ENCODE peak calls at places on chromosomes 2 and 18, in five cellular contexts. E is fibroblast of the aortic adventitia, B is prostate gland, V is ovary, Y is neuronal stem cell. F is an unnamed sample.

GRCh38 chr2:147860009-147860408 is 15.2 kb downstream of the ACVR2A start:
- DNase-seq in V (no peak), E (no peak), Y (no peak), B (no peak), F (no peak)

GRCh38 chr2:195759877-195760276 is 102.9 kb downstream of the SLC39A10 start:
- DNase-seq in Y (no peak), V (no peak), B (no peak), E (no peak), F (no peak)

GRCh38 chr18:13638684-13639083 is 87.7 kb downstream of the FAM210A start:
- DNase-seq in Y (no peak), B (no peak), E (no peak), V (no peak), F (no peak)

GRCh38 chr2:240624950-240625621 is at the start of gene GPR35:
- DNase-seq in B (no peak), E (peak), Y (no peak), V (peak), F (no peak)

GRCh38 chr2:182941121-182941713 is 74.8 kb upstream of the FRZB start:
- DNase-seq in E (no peak), Y (no peak), B (no peak), V (no peak), F (no peak)

GRCh38 chr2:74502720-74503505 is 3.5 kb upstream of the LBX2 start:
- DNase-seq in E (peak), Y (no peak), B (no peak), V (no peak), F (no peak)

GRCh38 chr2:72627059-72627458 is 198.8 kb downstream of the EXOC6B start:
- DNase-seq in Y (no peak), B (no peak), V (no peak), E (no peak), F (no peak)

GRCh38 chr2:152566728-152567069 is 150.6 kb downstream of the PRPF40A start:
- DNase-seq in V (no peak), Y (no peak), B (no peak), E (no peak), F (no peak)

GRCh38 chr2:52828112-52828511 is 939.5 kb upstream of the CHAC2 start:
- DNase-seq in E (no peak), Y (no peak), B (no peak), V (no peak), F (no peak)

DNA sequence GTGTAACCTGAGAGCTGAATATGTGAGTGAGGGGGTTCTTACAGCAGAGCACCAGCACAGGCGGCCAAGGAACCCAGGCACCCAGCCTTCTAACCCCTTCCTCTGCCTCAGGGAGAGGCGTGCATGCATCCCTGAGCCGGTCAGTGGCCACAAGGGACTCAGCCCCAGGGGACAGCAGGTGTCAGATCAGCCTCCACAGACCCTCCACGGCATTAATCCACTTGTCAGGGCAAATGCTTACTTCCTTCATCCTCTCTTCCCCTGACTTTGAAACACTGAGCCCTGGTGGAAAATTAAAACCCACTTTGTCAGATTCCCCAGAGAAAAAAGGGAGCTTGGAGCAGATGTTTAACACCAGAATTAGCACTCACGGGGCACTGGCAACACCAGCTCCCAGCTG is 60.5 kb upstream of the SMAD2 start:
- DNase-seq in B (no peak), V (no peak), Y (no peak), E (no peak), F (no peak)
- H3K4me3 ChIP-seq in B (no peak), V (no peak), Y (no peak), E (no peak), F (no peak)

GRCh38 chr2:49153231-49153630 is 1.1 kb downstream of the FSHR start:
- DNase-seq in E (no peak), V (no peak), B (no peak), Y (no peak), F (no peak)
- H3K4me3 ChIP-seq in E (no peak), V (no peak), B (no peak), Y (no peak), F (no peak)

GRCh38 chr2:239267411-239267941 is 133.3 kb downstream of the HDAC4 start:
- DNase-seq in Y (no peak), E (peak), V (peak), B (peak), F (peak)
- H3K4me3 ChIP-seq in Y (no peak), E (no peak), V (no peak), B (no peak), F (no peak)

DNA sequence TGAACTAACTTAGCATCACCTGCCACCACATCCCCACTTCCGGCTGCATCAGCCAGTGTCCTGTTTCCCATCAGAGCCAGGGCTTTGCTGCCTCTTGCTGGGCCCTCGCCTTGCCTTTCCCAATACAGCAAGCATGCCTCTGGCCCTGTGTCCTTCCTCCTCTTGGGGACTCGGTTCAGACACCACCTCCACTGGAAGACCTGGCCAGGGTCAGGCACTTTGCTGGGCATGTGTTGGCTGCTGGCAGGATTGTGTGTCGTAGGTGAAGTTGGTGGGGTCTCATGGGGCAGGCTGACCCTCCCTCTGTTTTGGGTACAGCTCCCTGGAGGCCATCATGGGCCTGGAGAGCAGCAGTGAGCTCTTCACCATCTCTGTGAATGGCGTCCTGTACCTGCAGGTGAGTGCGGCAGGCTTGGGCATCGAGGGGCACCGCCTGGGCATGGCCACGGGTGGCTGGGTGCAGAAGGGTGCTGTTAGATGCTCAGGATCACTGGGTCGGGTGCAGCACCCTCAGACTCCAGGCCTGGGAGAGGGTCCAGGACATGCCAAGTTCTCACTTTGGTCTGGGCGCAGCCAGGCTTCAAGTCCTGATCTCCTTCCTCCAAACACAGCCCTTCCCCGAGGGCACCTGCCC is 6.6 kb downstream of the ERFE start:
- DNase-seq in Y (no peak), V (no peak), E (no peak), B (no peak), F (no peak)
- H3K4me3 ChIP-seq in Y (no peak), V (no peak), E (no peak), B (no peak), F (no peak)

GRCh38 chr2:53994735-53995538 is 24.1 kb upstream of the PSME4 start:
- DNase-seq in B (no peak), E (no peak), V (no peak), Y (no peak), F (no peak)
- H3K4me3 ChIP-seq in B (no peak), E (no peak), V (no peak), Y (no peak), F (no peak)

GRCh38 chr18:905948-906415 is 1.3 kb downstream of the ADCYAP1 start:
- DNase-seq in Y (no peak), B (no peak), E (no peak), V (no peak), F (no peak)
- H3K4me3 ChIP-seq in Y (no peak), B (no peak), E (no peak), V (no peak), F (no peak)

GRCh38 chr18:58144671-58145285 is 100.8 kb downstream of the NEDD4L start:
- DNase-seq in V (no peak), E (no peak), B (peak), Y (no peak), F (no peak)
- H3K4me3 ChIP-seq in V (no peak), E (no peak), B (no peak), Y (no peak), F (no peak)

GRCh38 chr2:63775191-63775590 is 66.5 kb upstream of the UGP2 start:
- DNase-seq in Y (no peak), V (no peak), E (no peak), B (no peak), F (no peak)
- H3K4me3 ChIP-seq in Y (no peak), V (no peak), E (no peak), B (no peak), F (no peak)

DNA sequence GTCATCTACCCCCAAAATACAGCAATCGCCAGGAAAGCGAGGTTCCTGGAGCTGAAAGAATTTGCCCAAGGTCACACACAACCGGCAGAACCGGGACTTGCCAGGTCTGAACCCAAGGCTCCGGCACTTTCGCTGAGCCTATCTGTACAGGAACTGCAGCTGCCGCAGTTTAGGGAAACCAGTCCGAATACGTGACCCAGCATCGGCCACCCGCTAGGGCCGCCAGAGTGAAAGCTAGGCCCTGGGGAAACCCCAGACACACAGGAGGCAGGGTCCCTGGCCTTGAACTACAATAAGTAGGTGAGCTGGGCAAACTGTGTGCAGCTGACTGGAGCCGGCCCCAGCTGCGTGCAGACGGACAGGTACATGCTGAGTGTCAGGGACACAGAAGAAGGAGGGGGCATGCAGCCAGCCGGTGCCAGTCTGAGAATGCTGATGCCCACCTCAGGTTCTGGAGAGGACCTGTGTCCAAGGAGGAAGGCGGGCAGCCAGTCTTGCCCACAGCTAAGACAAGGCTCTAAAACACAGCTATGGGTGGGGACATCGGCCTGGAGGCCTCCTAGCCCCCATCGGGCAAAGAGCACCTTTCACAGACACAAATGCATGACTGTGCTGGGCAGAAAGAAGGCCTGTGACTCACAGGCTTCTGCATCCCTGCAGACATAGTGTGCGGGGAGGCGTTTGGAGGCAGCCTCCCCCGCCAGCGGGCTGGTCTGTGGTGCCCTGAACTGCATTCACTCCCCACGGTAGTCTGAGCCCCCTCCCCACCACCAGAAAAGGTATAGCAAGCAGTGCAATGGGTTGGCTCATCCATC is 107.5 kb upstream of the ID2 start:
- DNase-seq in B (no peak), V (no peak), Y (no peak), E (no peak), F (no peak)
- H3K4me3 ChIP-seq in B (no peak), V (no peak), Y (no peak), E (no peak), F (no peak)

F was measured in HAP-1.